ENCODE peak calls at places on chromosome 14, in nine cellular contexts. One of them, this sample, is unnamed.

GRCh38 chr14:77786148-77786547 is 13.8 kb upstream of the ADCK1 start:
- DNase-seq in activated naive CD4-positive, alpha-beta T cell: no peak
- DNase-seq in stimulated activated CD4-positive, alpha-beta T cell treated with anti-CD3 and anti-CD28 coated beads, Interleukin-2, amount 100 ng/mL, for 48 hours: no peak
- DNase-seq in bronchial epithelial cell: no peak
- DNase-seq in kidney tubule cell: no peak
- DNase-seq in left ventricle myocardium inferior: no peak
- DNase-seq in effector CD8-positive, alpha-beta T cell: no peak
- DNase-seq in non-pigmented ciliary epithelial cell: no peak
- DNase-seq in HS-5: no peak
- DNase-seq in this sample: no peak

GRCh38 chr14:101328412-101329149 is 232.7 kb upstream of the DIO3 start:
- DNase-seq in kidney tubule cell: no peak
- DNase-seq in left ventricle myocardium inferior: no peak
- DNase-seq in stimulated activated CD4-positive, alpha-beta T cell treated with anti-CD3 and anti-CD28 coated beads, Interleukin-2, amount 100 ng/mL, for 48 hours: no peak
- DNase-seq in non-pigmented ciliary epithelial cell: no peak
- DNase-seq in activated naive CD4-positive, alpha-beta T cell: no peak
- DNase-seq in effector CD8-positive, alpha-beta T cell: no peak
- DNase-seq in bronchial epithelial cell: no peak
- DNase-seq in HS-5: no peak
- DNase-seq in this sample: no peak

GRCh38 chr14:65210118-65210826 is 108.0 kb upstream of the MAX start:
- DNase-seq in non-pigmented ciliary epithelial cell: no peak
- DNase-seq in bronchial epithelial cell: no peak
- DNase-seq in kidney tubule cell: peak
- DNase-seq in stimulated activated CD4-positive, alpha-beta T cell treated with anti-CD3 and anti-CD28 coated beads, Interleukin-2, amount 100 ng/mL, for 48 hours: no peak
- DNase-seq in effector CD8-positive, alpha-beta T cell: no peak
- DNase-seq in left ventricle myocardium inferior: no peak
- DNase-seq in activated naive CD4-positive, alpha-beta T cell: no peak
- DNase-seq in HS-5: no peak
- DNase-seq in this sample: no peak

GRCh38 chr14:99510556-99511139 is 29.4 kb downstream of the CCNK start:
- DNase-seq in bronchial epithelial cell: no peak
- DNase-seq in left ventricle myocardium inferior: no peak
- DNase-seq in effector CD8-positive, alpha-beta T cell: no peak
- DNase-seq in non-pigmented ciliary epithelial cell: no peak
- DNase-seq in HS-5: no peak
- DNase-seq in activated naive CD4-positive, alpha-beta T cell: no peak
- DNase-seq in stimulated activated CD4-positive, alpha-beta T cell treated with anti-CD3 and anti-CD28 coated beads, Interleukin-2, amount 100 ng/mL, for 48 hours: no peak
- DNase-seq in kidney tubule cell: no peak
- DNase-seq in this sample: no peak

GRCh38 chr14:48398675-48399282 is 723.4 kb upstream of the MDGA2 start:
- DNase-seq in non-pigmented ciliary epithelial cell: peak
- DNase-seq in left ventricle myocardium inferior: no peak
- DNase-seq in activated naive CD4-positive, alpha-beta T cell: no peak
- DNase-seq in kidney tubule cell: peak
- DNase-seq in HS-5: peak
- DNase-seq in stimulated activated CD4-positive, alpha-beta T cell treated with anti-CD3 and anti-CD28 coated beads, Interleukin-2, amount 100 ng/mL, for 48 hours: no peak
- DNase-seq in bronchial epithelial cell: peak
- DNase-seq in effector CD8-positive, alpha-beta T cell: no peak
- DNase-seq in this sample: peak

GRCh38 chr14:72567226-72567625 is 326.7 kb downstream of the DPF3 start:
- DNase-seq in bronchial epithelial cell: no peak
- DNase-seq in kidney tubule cell: no peak
- DNase-seq in activated naive CD4-positive, alpha-beta T cell: no peak
- DNase-seq in non-pigmented ciliary epithelial cell: no peak
- DNase-seq in left ventricle myocardium inferior: no peak
- DNase-seq in stimulated activated CD4-positive, alpha-beta T cell treated with anti-CD3 and anti-CD28 coated beads, Interleukin-2, amount 100 ng/mL, for 48 hours: no peak
- DNase-seq in HS-5: no peak
- DNase-seq in effector CD8-positive, alpha-beta T cell: no peak
- DNase-seq in this sample: no peak

GRCh38 chr14:52563120-52563519 is 10.5 kb downstream of the GPR137C start:
- DNase-seq in bronchial epithelial cell: peak
- DNase-seq in activated naive CD4-positive, alpha-beta T cell: no peak
- DNase-seq in non-pigmented ciliary epithelial cell: peak
- DNase-seq in effector CD8-positive, alpha-beta T cell: no peak
- DNase-seq in left ventricle myocardium inferior: no peak
- DNase-seq in kidney tubule cell: peak
- DNase-seq in HS-5: peak
- DNase-seq in stimulated activated CD4-positive, alpha-beta T cell treated with anti-CD3 and anti-CD28 coated beads, Interleukin-2, amount 100 ng/mL, for 48 hours: no peak
- DNase-seq in this sample: no peak

GRCh38 chr14:62691613-62692489 is 353.4 kb downstream of the KCNH5 start:
- DNase-seq in HS-5: peak
- DNase-seq in activated naive CD4-positive, alpha-beta T cell: no peak
- DNase-seq in kidney tubule cell: peak
- DNase-seq in left ventricle myocardium inferior: no peak
- DNase-seq in effector CD8-positive, alpha-beta T cell: no peak
- DNase-seq in non-pigmented ciliary epithelial cell: peak
- DNase-seq in stimulated activated CD4-positive, alpha-beta T cell treated with anti-CD3 and anti-CD28 coated beads, Interleukin-2, amount 100 ng/mL, for 48 hours: no peak
- DNase-seq in bronchial epithelial cell: peak
- DNase-seq in this sample: peak

GRCh38 chr14:24952851-24953666 is 96.9 kb downstream of the STXBP6 start:
- DNase-seq in non-pigmented ciliary epithelial cell: no peak
- DNase-seq in stimulated activated CD4-positive, alpha-beta T cell treated with anti-CD3 and anti-CD28 coated beads, Interleukin-2, amount 100 ng/mL, for 48 hours: no peak
- DNase-seq in bronchial epithelial cell: no peak
- DNase-seq in left ventricle myocardium inferior: no peak
- DNase-seq in kidney tubule cell: no peak
- DNase-seq in effector CD8-positive, alpha-beta T cell: no peak
- DNase-seq in activated naive CD4-positive, alpha-beta T cell: no peak
- DNase-seq in HS-5: no peak
- DNase-seq in this sample: no peak

GRCh38 chr14:19993438-19993837 is 8.5 kb upstream of the OR4Q2 start:
- DNase-seq in HS-5: no peak
- DNase-seq in kidney tubule cell: no peak
- DNase-seq in effector CD8-positive, alpha-beta T cell: no peak
- DNase-seq in left ventricle myocardium inferior: no peak
- DNase-seq in activated naive CD4-positive, alpha-beta T cell: no peak
- DNase-seq in stimulated activated CD4-positive, alpha-beta T cell treated with anti-CD3 and anti-CD28 coated beads, Interleukin-2, amount 100 ng/mL, for 48 hours: no peak
- DNase-seq in non-pigmented ciliary epithelial cell: no peak
- DNase-seq in bronchial epithelial cell: no peak
- DNase-seq in this sample: no peak

GRCh38 chr14:90522585-90523191 is 125.9 kb downstream of the CALM1 start:
- DNase-seq in left ventricle myocardium inferior: peak
- DNase-seq in activated naive CD4-positive, alpha-beta T cell: no peak
- DNase-seq in effector CD8-positive, alpha-beta T cell: no peak
- DNase-seq in kidney tubule cell: peak
- DNase-seq in stimulated activated CD4-positive, alpha-beta T cell treated with anti-CD3 and anti-CD28 coated beads, Interleukin-2, amount 100 ng/mL, for 48 hours: no peak
- DNase-seq in bronchial epithelial cell: no peak
- DNase-seq in non-pigmented ciliary epithelial cell: no peak
- DNase-seq in HS-5: no peak
- DNase-seq in this sample: peak

GRCh38 chr14:97179573-97179972 is 382.4 kb downstream of the VRK1 start:
- DNase-seq in activated naive CD4-positive, alpha-beta T cell: no peak
- DNase-seq in stimulated activated CD4-positive, alpha-beta T cell treated with anti-CD3 and anti-CD28 coated beads, Interleukin-2, amount 100 ng/mL, for 48 hours: no peak
- DNase-seq in effector CD8-positive, alpha-beta T cell: no peak
- DNase-seq in HS-5: no peak
- DNase-seq in kidney tubule cell: peak
- DNase-seq in left ventricle myocardium inferior: no peak
- DNase-seq in non-pigmented ciliary epithelial cell: no peak
- DNase-seq in bronchial epithelial cell: no peak
- DNase-seq in this sample: no peak

This sample was measured in astrocyte of the cerebellum.